ENCODE peak calls at places on chromosome 20, in four cellular contexts. One of them, this sample, is unnamed.

GRCh38 chr20:32790751-32791057 is 28.5 kb downstream of the DNMT3B start:
- DNase-seq in dorsolateral prefrontal cortex: no peak
- DNase-seq in aorta: no peak
- DNase-seq in transverse colon: no peak
- DNase-seq in this sample: no peak

GRCh38 chr20:61950631-61951010 is 115.1 kb downstream of the TAF4 start:
- DNase-seq in dorsolateral prefrontal cortex: no peak
- DNase-seq in aorta: peak
- DNase-seq in transverse colon: no peak
- DNase-seq in this sample: peak

GRCh38 chr20:9353916-9354276 is 160.5 kb upstream of the LAMP5 start:
- DNase-seq in dorsolateral prefrontal cortex: no peak
- DNase-seq in aorta: no peak
- DNase-seq in transverse colon: no peak
- DNase-seq in this sample: no peak

GRCh38 chr20:19440660-19441527 is 228.5 kb downstream of the SLC24A3 start:
- DNase-seq in dorsolateral prefrontal cortex: no peak
- DNase-seq in aorta: no peak
- DNase-seq in transverse colon: no peak
- DNase-seq in this sample: no peak

GRCh38 chr20:63860325-63861051 is 810 bp upstream of the ABHD16B start:
- DNase-seq in dorsolateral prefrontal cortex: no peak
- DNase-seq in aorta: no peak
- DNase-seq in transverse colon: no peak
- DNase-seq in this sample: peak

GRCh38 chr20:32163951-32164350 is 43.6 kb downstream of the PLAGL2 start:
- DNase-seq in dorsolateral prefrontal cortex: no peak
- DNase-seq in aorta: no peak
- DNase-seq in transverse colon: no peak
- DNase-seq in this sample: no peak

GRCh38 chr20:9119776-9120175 is 50.9 kb downstream of the PLCB4 start:
- DNase-seq in dorsolateral prefrontal cortex: peak
- DNase-seq in aorta: no peak
- DNase-seq in transverse colon: no peak
- DNase-seq in this sample: peak

GRCh38 chr20:45358282-45359068 is 4.5 kb upstream of the SYS1 start:
- DNase-seq in dorsolateral prefrontal cortex: peak
- DNase-seq in aorta: peak
- DNase-seq in transverse colon: peak
- DNase-seq in this sample: peak

GRCh38 chr20:13220857-13221297 is at the start of gene ISM1:
- DNase-seq in dorsolateral prefrontal cortex: no peak
- DNase-seq in aorta: peak
- DNase-seq in transverse colon: no peak
- DNase-seq in this sample: peak

GRCh38 chr20:60381643-60382400 is 423.6 kb downstream of the CDH26 start:
- DNase-seq in dorsolateral prefrontal cortex: no peak
- DNase-seq in aorta: no peak
- DNase-seq in transverse colon: no peak
- DNase-seq in this sample: no peak

GRCh38 chr20:42366626-42367025 is 748.4 kb upstream of the CHD6 start:
- DNase-seq in dorsolateral prefrontal cortex: no peak
- DNase-seq in aorta: no peak
- DNase-seq in transverse colon: no peak
- DNase-seq in this sample: no peak

GRCh38 chr20:46307139-46307998 is 929 bp downstream of the CDH22 start:
- DNase-seq in dorsolateral prefrontal cortex: no peak
- DNase-seq in aorta: peak
- DNase-seq in transverse colon: peak
- DNase-seq in this sample: peak

GRCh38 chr20:58145506-58146080 is 82.9 kb downstream of the ANKRD60 start:
- DNase-seq in dorsolateral prefrontal cortex: no peak
- DNase-seq in aorta: peak
- DNase-seq in transverse colon: no peak
- DNase-seq in this sample: no peak

GRCh38 chr20:57332105-57333089 is 2.8 kb downstream of the SPO11 start:
- DNase-seq in dorsolateral prefrontal cortex: no peak
- DNase-seq in aorta: no peak
- DNase-seq in transverse colon: no peak
- DNase-seq in this sample: no peak

GRCh38 chr20:45044084-45044573 is 56.8 kb downstream of the KCNS1 start:
- DNase-seq in dorsolateral prefrontal cortex: peak
- DNase-seq in aorta: no peak
- DNase-seq in transverse colon: peak
- DNase-seq in this sample: no peak

GRCh38 chr20:9059931-9060330 is 9.0 kb upstream of the PLCB4 start:
- DNase-seq in dorsolateral prefrontal cortex: no peak
- DNase-seq in aorta: no peak
- DNase-seq in transverse colon: no peak
- DNase-seq in this sample: no peak

GRCh38 chr20:46784450-46785127 is 75.1 kb downstream of the SLC2A10 start:
- DNase-seq in dorsolateral prefrontal cortex: no peak
- DNase-seq in aorta: no peak
- DNase-seq in transverse colon: no peak
- DNase-seq in this sample: no peak

GRCh38 chr20:2799271-2799670 is 1.2 kb downstream of the CPXM1 start:
- DNase-seq in dorsolateral prefrontal cortex: no peak
- DNase-seq in aorta: no peak
- DNase-seq in transverse colon: no peak
- DNase-seq in this sample: no peak

GRCh38 chr20:2798814-2799213 is 1.6 kb downstream of the CPXM1 start:
- DNase-seq in dorsolateral prefrontal cortex: no peak
- DNase-seq in aorta: no peak
- DNase-seq in transverse colon: no peak
- DNase-seq in this sample: no peak

GRCh38 chr20:2801459-2801728 is 967 bp upstream of the CPXM1 start:
- DNase-seq in dorsolateral prefrontal cortex: no peak
- DNase-seq in aorta: no peak
- DNase-seq in transverse colon: no peak
- DNase-seq in this sample: no peak

GRCh38 chr20:2799688-2800589 is 488 bp downstream of the CPXM1 start:
- DNase-seq in dorsolateral prefrontal cortex: no peak
- DNase-seq in aorta: peak
- DNase-seq in transverse colon: no peak
- DNase-seq in this sample: peak

DNA sequence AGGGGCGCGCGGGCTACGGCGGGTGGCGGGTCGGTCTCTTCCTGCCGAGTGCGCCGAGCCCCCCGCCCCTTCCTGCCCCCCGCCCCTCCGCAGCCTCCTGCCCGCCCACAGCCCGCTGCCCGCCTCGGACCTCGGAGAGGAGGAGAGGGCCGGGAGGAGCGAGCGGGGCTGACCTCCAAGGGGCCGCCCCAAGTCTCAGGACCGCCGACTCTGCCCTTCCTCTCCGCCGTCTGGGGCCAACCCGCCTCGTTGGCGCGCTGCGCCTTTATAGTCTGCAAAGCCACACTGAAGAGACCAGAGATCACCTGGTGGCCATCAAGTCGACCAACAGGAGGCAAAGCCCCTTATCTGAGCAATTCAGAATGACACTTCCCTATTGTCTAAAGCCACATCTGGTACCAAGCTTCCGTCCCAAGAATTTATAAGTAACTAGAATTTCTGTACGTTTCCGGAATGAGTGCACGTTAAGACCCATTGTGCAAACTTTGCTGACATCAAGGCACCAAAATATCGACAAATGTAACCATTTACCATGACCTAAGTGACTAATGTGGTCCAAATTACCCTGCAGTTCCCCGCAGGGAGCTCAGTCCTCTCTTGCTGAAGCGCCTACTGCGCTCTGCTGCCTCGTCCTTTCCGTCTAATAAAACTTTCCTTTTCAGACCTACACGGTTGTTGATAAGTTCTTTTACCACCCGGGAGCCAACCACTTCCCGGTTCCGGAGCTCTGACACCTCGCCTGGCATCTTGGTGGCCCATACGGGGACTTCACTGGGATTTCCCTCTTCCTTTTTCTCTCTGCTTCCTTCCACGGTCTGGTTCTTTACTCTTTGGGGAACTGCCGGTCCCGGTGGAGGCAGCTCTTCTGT is at the start of gene CPXM1:
- DNase-seq in dorsolateral prefrontal cortex: no peak
- DNase-seq in aorta: peak
- DNase-seq in transverse colon: no peak
- DNase-seq in this sample: no peak
- H3K27ac ChIP-seq in dorsolateral prefrontal cortex: no peak
- H3K27ac ChIP-seq in aorta: no peak
- H3K27ac ChIP-seq in transverse colon: no peak
- H3K27ac ChIP-seq in this sample: no peak

GRCh38 chr20:7124120-7124519 is 356.6 kb downstream of the BMP2 start:
- DNase-seq in dorsolateral prefrontal cortex: no peak
- DNase-seq in aorta: no peak
- DNase-seq in transverse colon: no peak
- DNase-seq in this sample: no peak
- H3K27ac ChIP-seq in dorsolateral prefrontal cortex: no peak
- H3K27ac ChIP-seq in aorta: no peak
- H3K27ac ChIP-seq in transverse colon: no peak
- H3K27ac ChIP-seq in this sample: no peak

DNA sequence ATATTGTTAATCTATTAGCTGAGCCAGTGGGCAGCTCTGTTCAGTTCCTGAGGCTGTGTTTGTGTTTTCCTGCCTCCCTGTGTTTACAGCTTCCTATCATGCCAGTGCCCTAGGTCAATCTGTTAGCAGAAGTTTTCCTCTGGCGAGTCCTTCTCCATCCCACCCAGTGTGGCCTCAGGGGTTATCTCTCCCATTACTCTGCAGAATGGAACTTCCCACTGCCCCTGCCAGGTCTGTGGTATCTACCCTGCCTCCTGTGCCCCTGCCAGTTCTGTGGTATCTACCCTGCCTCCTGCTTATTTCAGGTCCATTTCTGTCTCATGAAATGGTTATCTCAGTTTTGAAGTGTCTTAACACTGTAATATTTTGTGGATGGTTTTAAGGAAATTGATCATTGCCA is 63.1 kb downstream of the SLX4IP start:
- DNase-seq in dorsolateral prefrontal cortex: no peak
- DNase-seq in aorta: no peak
- DNase-seq in transverse colon: no peak
- DNase-seq in this sample: no peak
- H3K27ac ChIP-seq in dorsolateral prefrontal cortex: no peak
- H3K27ac ChIP-seq in aorta: no peak
- H3K27ac ChIP-seq in transverse colon: no peak
- H3K27ac ChIP-seq in this sample: no peak

DNA sequence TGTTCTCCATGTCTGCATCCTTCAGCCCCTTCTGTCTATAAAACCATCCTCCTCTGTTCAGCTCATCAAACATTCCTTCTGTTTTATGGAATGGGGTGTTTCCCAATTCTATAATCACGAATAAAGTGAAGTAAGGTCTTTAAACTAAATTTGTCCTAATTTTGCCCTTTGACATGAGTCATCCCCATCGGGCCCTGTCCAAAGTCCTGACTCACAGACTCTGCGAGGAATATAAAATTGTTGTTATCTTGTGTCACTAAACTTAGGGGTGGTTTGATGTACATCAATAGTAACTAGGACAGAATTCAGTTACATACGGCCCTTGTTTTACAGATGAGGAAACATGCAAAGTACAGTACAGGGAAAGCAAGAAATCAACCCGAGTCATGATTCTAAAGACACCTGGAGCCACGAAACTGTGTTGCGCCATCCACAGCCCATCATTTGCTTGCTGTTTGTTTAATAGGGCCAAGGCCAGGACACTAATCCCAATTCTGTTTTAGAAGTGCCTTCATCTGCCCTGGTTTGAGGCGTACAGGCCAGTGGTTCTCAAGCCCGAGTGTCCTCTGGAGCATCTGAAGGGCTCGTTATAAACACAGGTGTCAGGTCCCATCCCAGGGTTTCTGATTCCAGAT is 2.8 kb downstream of the ACSS1 start:
- DNase-seq in dorsolateral prefrontal cortex: no peak
- DNase-seq in aorta: peak
- DNase-seq in transverse colon: peak
- DNase-seq in this sample: peak
- H3K27ac ChIP-seq in dorsolateral prefrontal cortex: peak
- H3K27ac ChIP-seq in aorta: peak
- H3K27ac ChIP-seq in transverse colon: peak
- H3K27ac ChIP-seq in this sample: peak

GRCh38 chr20:3727333-3728035 is 5.0 kb upstream of the HSPA12B start:
- DNase-seq in dorsolateral prefrontal cortex: peak
- DNase-seq in aorta: no peak
- DNase-seq in transverse colon: no peak
- DNase-seq in this sample: no peak
- H3K27ac ChIP-seq in dorsolateral prefrontal cortex: no peak
- H3K27ac ChIP-seq in aorta: no peak
- H3K27ac ChIP-seq in transverse colon: peak
- H3K27ac ChIP-seq in this sample: no peak

This sample was measured in left lung.